ENCODE peak calls at places on chromosomes 16 and 17, in eight cellular contexts. V is CD8-positive, alpha-beta T cell; R is Panc1; M is IMR-90; Y is SK-N-SH; Z is A549; U is effector memory CD4-positive, alpha-beta T cell; G is AG04450. Q is an unnamed sample.
A peak's percentile ranks its signal among the peaks of the same experiment; 100 is the strongest.

GRCh38 chr16:5900046-5900445 is 802.5 kb upstream of the EEF2KMT start:
- DNase-seq in M (no peak), R (no peak), V (no peak), Y (no peak), Z (no peak), G (no peak), U (no peak), Q (no peak)

GRCh38 chr17:7687072-7687907 is at the start of gene TP53:
- DNase-seq in G (peak; percentile 77), Z (peak; percentile 91), R (peak; percentile 91), Y (peak; percentile 82), V (peak; percentile 91), U (peak; percentile 87), M (peak; percentile 90), Q (peak; percentile 89)

GRCh38 chr17:61307905-61308886 is 91.4 kb upstream of the TBX2 start:
- DNase-seq in M (peak; percentile 99), G (peak; percentile 98), R (no peak), Z (peak; percentile 52), U (no peak), V (no peak), Y (no peak), Q (no peak)

GRCh38 chr16:76565542-76565941 is 288.3 kb downstream of the CNTNAP4 start:
- DNase-seq in Y (no peak), G (no peak), M (no peak), U (no peak), R (no peak), Z (no peak), V (no peak), Q (no peak)

GRCh38 chr16:75244225-75244792 is 7.1 kb downstream of the BCAR1 start:
- DNase-seq in Y (no peak), M (peak; percentile 72), V (no peak), R (no peak), Z (no peak), U (no peak), G (no peak), Q (peak; percentile 31)

GRCh38 chr17:977163-977562 is 2.4 kb downstream of the NXN start:
- DNase-seq in Y (no peak), M (peak; percentile 54), R (no peak), Z (no peak), U (no peak), V (no peak), G (no peak), Q (no peak)

GRCh38 chr16:6106061-6106460 is 1008.5 kb upstream of the EEF2KMT start:
- DNase-seq in G (no peak), R (no peak), M (no peak), Y (no peak), Z (no peak), U (no peak), V (no peak), Q (no peak)

GRCh38 chr16:8905168-8905762 is 23.1 kb downstream of the LITAFD start:
- DNase-seq in U (no peak), M (peak; percentile 45), Y (peak; percentile 47), Z (peak; percentile 36), V (no peak), G (no peak), R (peak; percentile 35), Q (peak; percentile 23)

GRCh38 chr17:57776366-57776765 is 31.3 kb upstream of the CCDC182 start:
- DNase-seq in U (no peak), Y (no peak), M (no peak), V (no peak), G (no peak), Z (no peak), R (no peak), Q (no peak)

GRCh38 chr17:10550014-10550413 is 556 bp upstream of the MYH2 start:
- DNase-seq in U (no peak), V (no peak), G (no peak), R (no peak), Y (no peak), Z (no peak), M (no peak), Q (no peak)

GRCh38 chr17:74429604-74430384 is 2.1 kb upstream of the GPRC5C start:
- DNase-seq in G (no peak), M (no peak), R (no peak), Z (no peak), U (no peak), Y (no peak), V (no peak), Q (no peak)
- H3K4me3 ChIP-seq in G (no peak overlapping the region), M (no peak overlapping the region), R (peak overlapping the region; percentile 54), Z (peak overlapping the region; percentile 78), U (no peak overlapping the region), Y (no peak overlapping the region), V (no peak overlapping the region), Q (no peak overlapping the region)

GRCh38 chr16:62720651-62721050 is 684.4 kb upstream of the CDH8 start:
- DNase-seq in G (no peak), V (no peak), U (no peak), Y (no peak), M (no peak), Z (no peak), R (no peak), Q (no peak)
- H3K9me3 ChIP-seq in G (peaks cover 23% of the 10 kb centered on the region), V (no peaks in the 10 kb centered on the region), U (no peaks in the 10 kb centered on the region), Y (no peaks in the 10 kb centered on the region), M (peaks cover 7% of the 10 kb centered on the region), Z (no peaks in the 10 kb centered on the region), R (no peaks in the 10 kb centered on the region), Q (no peaks in the 10 kb centered on the region)

GRCh38 chr16:58234831-58235595 is 37.1 kb upstream of the CSNK2A2 start:
- DNase-seq in M (no peak), R (no peak), Y (no peak), Z (no peak), G (no peak), V (no peak), U (no peak), Q (no peak)

GRCh38 chr16:58235663-58236062 is 37.8 kb upstream of the CSNK2A2 start:
- DNase-seq in U (no peak), R (no peak), Y (no peak), Z (no peak), M (no peak), V (no peak), G (no peak), Q (no peak)

GRCh38 chr16:58236231-58236690 is 38.4 kb upstream of the CSNK2A2 start:
- DNase-seq in Y (peak; percentile 76), V (peak; percentile 54), Z (peak; percentile 82), M (peak; percentile 51), R (no peak), G (peak; percentile 3), U (peak; percentile 48), Q (peak; percentile 48)

GRCh38 chr16:58236831-58237230 is 38.9 kb upstream of the CSNK2A2 start:
- DNase-seq in Z (no peak), V (no peak), M (no peak), G (no peak), Y (no peak), U (no peak), R (no peak), Q (no peak)
- H3K4me3 ChIP-seq in Z (no peak overlapping the region), V (no peak overlapping the region), M (no peak overlapping the region), G (no peak overlapping the region), Y (no peak overlapping the region), U (no peak overlapping the region), R (no peak overlapping the region), Q (no peak overlapping the region)

DNA sequence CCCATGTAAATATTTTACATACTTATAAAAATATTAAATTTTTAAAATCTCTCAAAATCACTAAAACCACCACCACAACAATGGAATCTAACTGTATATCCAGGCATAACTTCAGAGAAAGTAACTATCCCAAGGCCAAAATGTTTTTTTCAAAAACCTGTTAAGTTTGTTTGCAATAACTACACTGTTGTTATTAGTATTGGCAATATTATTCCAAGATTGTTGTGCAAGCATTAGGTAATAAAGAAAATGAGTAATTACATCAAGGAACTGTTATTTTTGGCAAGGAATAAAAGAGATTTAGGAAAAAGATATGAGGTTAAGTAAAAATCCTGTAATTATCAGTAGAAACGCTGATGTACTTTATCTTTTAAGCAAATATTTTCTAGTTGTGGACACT is 3.4 kb upstream of the KRTAP4-12 start:
- DNase-seq in Z (no peak), U (no peak), R (no peak), Y (no peak), V (no peak), M (no peak), G (no peak), Q (no peak)
- H3K9me3 ChIP-seq in Z (no peaks in the 10 kb centered on the region), U (no peaks in the 10 kb centered on the region), R (no peaks in the 10 kb centered on the region), Y (no peaks in the 10 kb centered on the region), V (no peaks in the 10 kb centered on the region), M (peaks cover 1% of the 10 kb centered on the region), G (no peaks in the 10 kb centered on the region), Q (no peaks in the 10 kb centered on the region)